ENCODE peak calls at places on chromosome 4, in seven cellular contexts. C, N, H, D, R, V and G are unnamed samples.

GRCh38 chr4:28536124-28536523 is 1675.5 kb downstream of the STIM2 start:
- DNase-seq in N (no peak), C (no peak), H (no peak), D (no peak), V (no peak), R (no peak), G (no peak)

GRCh38 chr4:25505637-25505991 is 128.6 kb downstream of the ANAPC4 start:
- DNase-seq in D (no peak), C (no peak), H (no peak), N (no peak), V (no peak), R (no peak), G (no peak)

GRCh38 chr4:22574424-22574823 is 58.6 kb upstream of the ADGRA3 start:
- DNase-seq in D (no peak), N (no peak), H (no peak), R (no peak), V (no peak), C (no peak), G (no peak)

GRCh38 chr4:2058264-2059033 is 678 bp upstream of the NAT8L start:
- DNase-seq in C (peak; percentile 84), H (no peak), V (no peak), R (no peak), N (no peak), D (no peak), G (no peak)

GRCh38 chr4:69649629-69650028 is 3.4 kb downstream of the UGT2A1 start:
- DNase-seq in H (no peak), N (no peak), D (no peak), R (no peak), V (no peak), C (no peak), G (no peak)

GRCh38 chr4:41957634-41958033 is 22.4 kb downstream of the TMEM33 start:
- DNase-seq in N (peak; percentile 23), V (peak; percentile 9), C (peak; percentile 42), D (no peak), R (no peak), H (peak; percentile 34), G (peak; percentile 44)

GRCh38 chr4:123600921-123601904 is 204.6 kb downstream of the SPRY1 start:
- DNase-seq in V (no peak), D (no peak), N (no peak), C (no peak), R (no peak), H (no peak), G (no peak)

GRCh38 chr4:118279920-118280432 is 72.8 kb downstream of the PRSS12 start:
- DNase-seq in R (no peak), C (no peak), N (peak; percentile 7), V (no peak), H (no peak), D (no peak), G (no peak)

GRCh38 chr4:156290811-156291210 is 337.1 kb upstream of the CTSO start:
- DNase-seq in N (no peak), C (no peak), V (no peak), D (no peak), H (no peak), R (no peak), G (no peak)

GRCh38 chr4:172998527-172999469 is 169.8 kb upstream of the GALNT7 start:
- DNase-seq in H (no peak), C (peak; percentile 35), V (no peak), R (no peak), N (peak; percentile 92), D (no peak), G (no peak)

GRCh38 chr4:179398414-179398813 is 1956.2 kb upstream of the AGA start:
- DNase-seq in V (no peak), N (no peak), R (no peak), C (no peak), D (no peak), H (no peak), G (no peak)

GRCh38 chr4:56940403-56940802 is 32.7 kb downstream of the REST start:
- DNase-seq in R (no peak), H (no peak), N (no peak), V (no peak), C (no peak), D (no peak), G (no peak)

GRCh38 chr4:60938621-60939020 is 261.5 kb upstream of the ADGRL3 start:
- DNase-seq in H (no peak), V (no peak), N (no peak), D (no peak), R (no peak), C (no peak), G (no peak)

GRCh38 chr4:123083612-123084011 is 161.2 kb upstream of the NUDT6 start:
- DNase-seq in N (no peak), H (no peak), R (no peak), V (no peak), C (no peak), D (no peak), G (no peak)